ENCODE peak calls at places on chromosomes 5 and 9, in four cellular contexts. R is K562, I is SK-N-SH, Y is H1. P is an unnamed sample.

GRCh38 chr5:40733842-40734563 is 21.8 kb downstream of the TTC33 start:
- DNase-seq in R (no peak), Y (no peak), I (no peak), P (no peak)

GRCh38 chr5:68924490-68925145 is 169.2 kb upstream of the SLC30A5 start:
- DNase-seq in R (no peak), Y (no peak), I (no peak), P (no peak)

GRCh38 chr9:35237303-35237702 is 75.5 kb downstream of the UNC13B start:
- DNase-seq in R (no peak), Y (no peak), I (no peak), P (no peak)

GRCh38 chr5:101390317-101390908 is 487.3 kb upstream of the ST8SIA4 start:
- DNase-seq in I (peak; percentile 2), Y (no peak), R (peak; percentile 5), P (peak; percentile 14)

GRCh38 chr9:133226219-133227171 is 17.4 kb upstream of the OBP2B start:
- DNase-seq in Y (peak; percentile 38), I (peak; percentile 86), R (no peak), P (no peak)

GRCh38 chr5:160651682-160652645 is 200.0 kb downstream of the ATP10B start:
- DNase-seq in Y (no peak), R (no peak), I (no peak), P (no peak)

GRCh38 chr9:2477755-2478154 is 143.8 kb upstream of the VLDLR start:
- DNase-seq in Y (no peak), I (no peak), R (no peak), P (no peak)

GRCh38 chr9:122941560-122942234 is 877 bp downstream of the RABGAP1 start:
- DNase-seq in Y (no peak), I (no peak), R (no peak), P (no peak)

GRCh38 chr5:437281-437771 is 5.7 kb upstream of the EXOC3 start:
- DNase-seq in I (peak; percentile 53), R (no peak), Y (no peak), P (peak; percentile 11)

GRCh38 chr5:37739817-37740261 is 100.0 kb downstream of the GDNF start:
- DNase-seq in I (no peak), Y (no peak), R (no peak), P (no peak)

GRCh38 chr5:73754254-73754653 is 128.3 kb downstream of the ARHGEF28 start:
- DNase-seq in R (no peak), Y (no peak), I (no peak), P (no peak)

GRCh38 chr5:110549301-110549700 is 177.2 kb downstream of the TMEM232 start:
- DNase-seq in I (no peak), R (no peak), Y (no peak), P (no peak)

GRCh38 chr9:136553581-136553980 is 7.7 kb upstream of the NOTCH1 start:
- DNase-seq in Y (no peak), I (no peak), R (no peak), P (no peak)

GRCh38 chr9:101235105-101235866 is 149.5 kb downstream of the BAAT start:
- DNase-seq in Y (no peak), I (peak; percentile 2), R (no peak), P (no peak)

GRCh38 chr9:89988458-89988857 is 383.6 kb downstream of the GADD45G start:
- DNase-seq in Y (no peak), R (no peak), I (no peak), P (no peak)

GRCh38 chr9:27447036-27447700 is 76.9 kb upstream of the IFNK start:
- DNase-seq in R (no peak), Y (no peak), I (no peak), P (no peak)

GRCh38 chr5:75142566-75143136 is 90.3 kb upstream of the GCNT4 start:
- DNase-seq in I (no peak), Y (no peak), R (no peak), P (no peak)

GRCh38 chr5:6732634-6733410 is 19.6 kb downstream of the TENT4A start:
- DNase-seq in R (no peak), Y (no peak), I (peak; percentile 52), P (no peak)

GRCh38 chr5:270340-270739 is 1.1 kb upstream of the PDCD6 start:
- DNase-seq in R (peak; percentile 20), I (no peak), Y (no peak), P (no peak)

GRCh38 chr5:122707796-122708195 is 67.1 kb upstream of the SNX2 start:
- DNase-seq in R (no peak), Y (no peak), I (no peak), P (no peak)

GRCh38 chr5:74934949-74935751 is 69.0 kb upstream of the FAM169A start:
- DNase-seq in Y (no peak), R (no peak), I (no peak), P (no peak)

GRCh38 chr9:134537891-134538520 is 103.6 kb upstream of the COL5A1 start:
- DNase-seq in I (no peak), Y (no peak), R (no peak), P (no peak)

GRCh38 chr9:76913467-76913866 is 7.6 kb upstream of the PRUNE2 start:
- DNase-seq in Y (no peak), I (no peak), R (no peak), P (no peak)
- TF ChIP-seq TEAD4 in Y (no peak), I (no peak), R (no peak), P (no peak)

DNA sequence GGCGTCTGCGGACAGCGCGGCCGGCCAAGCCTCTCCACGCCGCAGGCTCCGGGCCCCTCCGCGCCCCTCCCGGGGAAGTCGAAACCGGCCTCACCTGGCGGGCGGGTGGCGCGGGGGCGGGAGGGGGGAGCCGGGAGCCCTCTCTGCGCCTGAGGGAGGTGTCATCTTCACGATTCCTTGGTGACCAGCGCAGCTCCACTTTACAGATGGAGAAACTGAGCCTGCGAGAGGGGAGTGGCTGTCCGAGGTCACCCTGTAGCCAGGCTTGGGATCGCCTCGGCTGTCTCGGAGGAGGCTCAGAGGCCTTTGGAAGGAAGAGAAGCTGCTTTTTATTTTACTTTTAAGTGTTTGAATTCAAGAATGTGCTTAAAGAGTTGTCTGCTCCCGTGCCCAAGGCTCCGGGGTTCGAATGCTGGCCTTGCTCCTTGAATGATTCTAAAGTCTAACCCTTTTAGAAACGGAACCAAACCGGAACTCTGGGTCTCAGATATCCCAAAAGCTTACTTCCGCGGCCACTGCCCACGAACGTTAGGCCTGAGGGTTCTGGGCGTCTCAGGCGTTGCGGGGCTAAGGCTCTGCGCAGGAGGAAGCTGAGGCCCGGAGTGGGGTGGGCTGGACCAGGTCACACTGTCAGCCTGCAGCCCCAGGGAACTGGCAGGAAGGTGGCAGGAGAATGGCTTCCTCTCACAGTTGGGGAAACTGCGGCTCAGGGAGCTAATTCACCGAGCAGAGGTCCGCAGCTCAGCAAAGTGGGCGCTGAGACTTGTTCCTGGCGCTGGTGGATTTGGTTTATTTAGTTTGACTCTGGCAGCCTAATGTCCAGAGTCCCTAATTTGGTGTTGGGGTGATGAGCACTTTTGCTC is 827 bp downstream of the SUSD3 start:
- DNase-seq in I (no peak), Y (no peak), R (peak; percentile 72), P (no peak)
- TF ChIP-seq TEAD4 in I (no peak), Y (no peak), R (no peak), P (no peak)

GRCh38 chr9:37201581-37201980 is 81.2 kb downstream of the ZCCHC7 start:
- DNase-seq in R (no peak), Y (no peak), I (no peak), P (no peak)
- TF ChIP-seq TEAD4 in R (no peak), Y (no peak), I (no peak), P (no peak)

GRCh38 chr5:52754051-52754450 is 33.7 kb upstream of the ITGA1 start:
- DNase-seq in R (no peak), I (no peak), Y (no peak), P (no peak)

GRCh38 chr5:52760695-52761366 is 26.9 kb upstream of the ITGA1 start:
- DNase-seq in Y (no peak), I (no peak), R (no peak), P (no peak)

GRCh38 chr5:52759381-52759780 is 28.3 kb upstream of the ITGA1 start:
- DNase-seq in Y (no peak), I (no peak), R (no peak), P (no peak)

GRCh38 chr5:52757527-52757926 is 30.2 kb upstream of the ITGA1 start:
- DNase-seq in Y (no peak), R (no peak), I (no peak), P (no peak)

DNA sequence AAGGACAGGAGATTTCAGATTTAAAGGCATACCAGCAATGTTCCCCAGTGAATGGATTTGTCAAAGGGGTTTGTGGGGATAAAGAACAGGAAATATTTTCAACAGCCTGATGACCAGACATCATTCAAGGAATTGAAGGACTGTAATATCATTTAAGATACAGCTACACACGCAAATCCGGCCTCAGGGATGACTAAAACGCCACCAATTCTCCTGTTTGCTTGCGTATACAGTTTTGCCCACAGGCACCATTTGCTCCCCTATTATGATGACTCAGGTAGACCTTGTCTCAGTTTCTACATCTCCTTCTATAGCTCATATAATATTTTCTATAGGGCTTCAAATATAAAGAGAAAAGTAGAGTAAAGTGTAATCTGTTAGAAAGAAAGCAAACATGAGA is 29.7 kb upstream of the ITGA1 start:
- DNase-seq in Y (no peak), R (no peak), I (no peak), P (no peak)
- TF ChIP-seq TEAD4 in Y (no peak), R (no peak), I (no peak), P (no peak)

GRCh38 chr5:102608414-102608813 is 109.6 kb upstream of the SLCO6A1 start:
- DNase-seq in Y (no peak), R (no peak), I (no peak), P (no peak)

GRCh38 chr5:102600964-102601363 is 102.2 kb upstream of the SLCO6A1 start:
- DNase-seq in R (no peak), I (no peak), Y (no peak), P (no peak)

GRCh38 chr5:102599289-102599688 is 100.5 kb upstream of the SLCO6A1 start:
- DNase-seq in Y (no peak), R (no peak), I (no peak), P (no peak)

GRCh38 chr5:102603670-102604069 is 104.9 kb upstream of the SLCO6A1 start:
- DNase-seq in R (no peak), Y (no peak), I (no peak), P (no peak)
- TF ChIP-seq TEAD4 in R (no peak), Y (no peak), I (no peak), P (no peak)

GRCh38 chr9:22208846-22209585 is 199.9 kb upstream of the CDKN2B start:
- DNase-seq in I (no peak), Y (no peak), R (no peak), P (no peak)
- TF ChIP-seq TEAD4 in I (no peak), Y (no peak), R (no peak), P (no peak)

GRCh38 chr9:93028448-93029006 is 30.0 kb upstream of the SUSD3 start:
- DNase-seq in I (no peak), Y (no peak), R (no peak), P (no peak)
- TF ChIP-seq TEAD4 in I (no peak), Y (no peak), R (no peak), P (no peak)

GRCh38 chr9:126635661-126636439 is 22.1 kb downstream of the LMX1B start:
- DNase-seq in I (no peak), Y (no peak), R (no peak), P (no peak)

GRCh38 chr9:126638571-126639132 is 24.9 kb downstream of the LMX1B start:
- DNase-seq in I (peak; percentile 83), Y (peak; percentile 67), R (no peak), P (peak; percentile 59)

GRCh38 chr9:126633881-126634558 is 20.3 kb downstream of the LMX1B start:
- DNase-seq in Y (no peak), R (no peak), I (no peak), P (no peak)

GRCh38 chr9:126637002-126637849 is 23.5 kb downstream of the LMX1B start:
- DNase-seq in R (no peak), Y (no peak), I (no peak), P (no peak)

GRCh38 chr9:126635061-126635460 is 21.3 kb downstream of the LMX1B start:
- DNase-seq in Y (no peak), I (no peak), R (no peak), P (no peak)
- TF ChIP-seq TEAD4 in Y (no peak), I (no peak), R (no peak), P (no peak)